ENCODE peak calls at places on chromosomes 6 and 20, in five cellular contexts. X is activated B cell treated with CpG ODN at 0.5 μM for 24 hours; Z is T-helper 17 cell; L is upper lobe of right lung; D is activated CD4-positive, alpha-beta T cell treated with anti-CD3 and anti-CD28 coated beads for 36 hours. E is an unnamed sample.

GRCh38 chr6:142121342-142121741 is 11.4 kb upstream of the GJE1 start:
- ATAC-seq in X (no peak), Z (no peak), L (no peak), D (no peak), E (no peak)

GRCh38 chr6:7762758-7763157 is 36.9 kb downstream of the BMP6 start:
- ATAC-seq in X (no peak), Z (no peak), L (no peak), D (no peak), E (no peak)

GRCh38 chr6:166988674-166989201 is 10.5 kb upstream of the CEP43 start:
- ATAC-seq in X (no peak), Z (no peak), L (no peak), D (no peak), E (no peak)

GRCh38 chr6:138804986-138805385 is 9.1 kb downstream of the ECT2L start:
- ATAC-seq in X (no peak), Z (no peak), L (no peak), D (no peak), E (no peak)

GRCh38 chr6:87806635-87807034 is 104.6 kb upstream of the AKIRIN2 start:
- ATAC-seq in X (no peak), Z (no peak), L (no peak), D (no peak), E (no peak)

GRCh38 chr6:31898200-31899011 is 908 bp upstream of the EHMT2 start:
- ATAC-seq in X (peak), Z (peak), L (no peak), D (peak), E (peak)

GRCh38 chr6:11460837-11461661 is 76.5 kb upstream of the TMEM170B start:
- ATAC-seq in X (peak), Z (peak), L (peak), D (peak), E (peak)

GRCh38 chr20:63218701-63219446 is 2.9 kb upstream of the YTHDF1 start:
- ATAC-seq in X (no peak), Z (no peak), L (no peak), D (no peak), E (no peak)

GRCh38 chr6:13292774-13293173 is 35.6 kb downstream of the TBC1D7 start:
- ATAC-seq in X (no peak), Z (no peak), L (no peak), D (no peak), E (no peak)

GRCh38 chr6:109069746-109070145 is 24.9 kb downstream of the SESN1 start:
- ATAC-seq in X (no peak), Z (no peak), L (no peak), D (no peak), E (no peak)

GRCh38 chr6:17962436-17963031 is 24.9 kb downstream of the KIF13A start:
- ATAC-seq in X (no peak), Z (no peak), L (peak), D (no peak), E (no peak)

GRCh38 chr20:62840244-62841197 is 21.1 kb downstream of the TCFL5 start:
- ATAC-seq in X (no peak), Z (no peak), L (peak), D (no peak), E (no peak)

GRCh38 chr20:61260905-61261304 is 8.8 kb downstream of the CDH4 start:
- ATAC-seq in X (no peak), Z (no peak), L (no peak), D (no peak), E (no peak)

GRCh38 chr20:1809121-1809520 is 86.1 kb upstream of the SIRPA start:
- ATAC-seq in X (no peak), Z (no peak), L (no peak), D (peak), E (peak)

GRCh38 chr6:20028143-20028542 is 184.1 kb downstream of the MBOAT1 start:
- ATAC-seq in X (no peak), Z (no peak), L (no peak), D (no peak), E (no peak)

GRCh38 chr6:38133932-38134703 is 314.6 kb downstream of the ZFAND3 start:
- ATAC-seq in X (no peak), Z (no peak), L (peak), D (no peak), E (no peak)

GRCh38 chr20:49557449-49557848 is 10.5 kb downstream of the PTGIS start:
- ATAC-seq in X (no peak), Z (no peak), L (no peak), D (no peak), E (no peak)

GRCh38 chr20:63135411-63135810 is 80.5 kb downstream of the YTHDF1 start:
- ATAC-seq in X (no peak), Z (no peak), L (no peak), D (peak), E (no peak)

GRCh38 chr6:68901044-68901443 is 266.0 kb downstream of the ADGRB3 start:
- ATAC-seq in X (no peak), Z (no peak), L (peak), D (no peak), E (no peak)

GRCh38 chr20:22623211-22623610 is 38.8 kb upstream of the FOXA2 start:
- ATAC-seq in X (no peak), Z (no peak), L (no peak), D (no peak), E (no peak)

GRCh38 chr20:62825288-62825993 is 8.6 kb downstream of the COL9A3 start:
- ATAC-seq in X (peak), Z (no peak), L (no peak), D (no peak), E (peak)